ENCODE peak calls at places on chromosomes 12 and 14, in four cellular contexts. One of them, this sample, is unnamed.
A peak's percentile ranks its signal among the peaks of the same experiment; 100 is the strongest.

GRCh38 chr14:101215266-101215665 is 311.7 kb upstream of the RTL1 start:
- DNase-seq in heart left ventricle: no peak
- DNase-seq in activated T-helper 1 cell treated with Interleukin-2 at 50 U/mL for 16 hours: no peak
- DNase-seq in NCI-H524: no peak
- DNase-seq in this sample: no peak

GRCh38 chr12:120155072-120155471 is 38.5 kb upstream of the RAB35 start:
- DNase-seq in heart left ventricle: no peak
- DNase-seq in activated T-helper 1 cell treated with Interleukin-2 at 50 U/mL for 16 hours: no peak
- DNase-seq in NCI-H524: no peak
- DNase-seq in this sample: no peak

GRCh38 chr12:5268424-5269210 is 163.3 kb upstream of the NTF3 start:
- DNase-seq in heart left ventricle: no peak
- DNase-seq in activated T-helper 1 cell treated with Interleukin-2 at 50 U/mL for 16 hours: no peak
- DNase-seq in NCI-H524: no peak
- DNase-seq in this sample: no peak

GRCh38 chr12:15130521-15130920 is 90.7 kb downstream of the RERG start:
- DNase-seq in heart left ventricle: no peak
- DNase-seq in activated T-helper 1 cell treated with Interleukin-2 at 50 U/mL for 16 hours: no peak
- DNase-seq in NCI-H524: no peak
- DNase-seq in this sample: no peak

GRCh38 chr14:99822166-99822527 is 28.9 kb downstream of the EML1 start:
- DNase-seq in heart left ventricle: no peak
- DNase-seq in activated T-helper 1 cell treated with Interleukin-2 at 50 U/mL for 16 hours: no peak
- DNase-seq in NCI-H524: no peak
- DNase-seq in this sample: no peak

GRCh38 chr14:78902010-78902623 is 731.9 kb downstream of the NRXN3 start:
- DNase-seq in heart left ventricle: no peak
- DNase-seq in activated T-helper 1 cell treated with Interleukin-2 at 50 U/mL for 16 hours: no peak
- DNase-seq in NCI-H524: peak; percentile 69
- DNase-seq in this sample: no peak

GRCh38 chr12:69056743-69057515 is 124.0 kb upstream of the CPM start:
- DNase-seq in heart left ventricle: no peak
- DNase-seq in activated T-helper 1 cell treated with Interleukin-2 at 50 U/mL for 16 hours: no peak
- DNase-seq in NCI-H524: no peak
- DNase-seq in this sample: no peak

GRCh38 chr12:6235906-6236640 is 35.9 kb downstream of the CD9 start:
- DNase-seq in heart left ventricle: no peak
- DNase-seq in activated T-helper 1 cell treated with Interleukin-2 at 50 U/mL for 16 hours: no peak
- DNase-seq in NCI-H524: no peak
- DNase-seq in this sample: no peak

GRCh38 chr12:6960291-6961277 is 9.4 kb downstream of the PTPN6 start:
- DNase-seq in heart left ventricle: no peak
- DNase-seq in activated T-helper 1 cell treated with Interleukin-2 at 50 U/mL for 16 hours: no peak
- DNase-seq in NCI-H524: no peak
- DNase-seq in this sample: peak; percentile 60

GRCh38 chr14:73025544-73025943 is 1.4 kb downstream of the ZFYVE1 start:
- DNase-seq in heart left ventricle: no peak
- DNase-seq in activated T-helper 1 cell treated with Interleukin-2 at 50 U/mL for 16 hours: no peak
- DNase-seq in NCI-H524: no peak
- DNase-seq in this sample: no peak